ENCODE peak calls at places on chromosomes 16 and 17, in four cellular contexts. Y, K, O and U are unnamed samples.

GRCh38 chr16:47734987-47735594 is 274.0 kb downstream of the PHKB start:
- DNase-seq in Y (no peak), K (no peak), O (peak), U (no peak)

GRCh38 chr17:19290047-19290705 is 53.0 kb downstream of the EPN2 start:
- DNase-seq in Y (no peak), K (no peak), O (no peak), U (no peak)

GRCh38 chr16:4597174-4597573 is 17.5 kb downstream of the UBALD1 start:
- DNase-seq in Y (no peak), K (no peak), O (no peak), U (no peak)

GRCh38 chr16:19238386-19238785 is 47.1 kb upstream of the CLEC19A start:
- DNase-seq in Y (no peak), K (no peak), O (peak), U (no peak)

GRCh38 chr16:67155305-67156145 is 4.2 kb downstream of the TRADD start:
- DNase-seq in Y (peak), K (peak), O (peak), U (peak)

GRCh38 chr16:83513006-83513755 is 294.6 kb upstream of the HSBP1 start:
- DNase-seq in Y (no peak), K (no peak), O (no peak), U (no peak)

GRCh38 chr17:69477204-69477899 is 62.9 kb downstream of the MAP2K6 start:
- DNase-seq in Y (no peak), K (no peak), O (no peak), U (no peak)

GRCh38 chr16:14193316-14193871 is 122.3 kb downstream of the MRTFB start:
- DNase-seq in Y (no peak), K (no peak), O (peak), U (no peak)

GRCh38 chr17:15432807-15433547 is 34.4 kb downstream of the CDRT4 start:
- DNase-seq in Y (no peak), K (no peak), O (no peak), U (no peak)